ENCODE peak calls at places on chromosome 11, in six cellular contexts. N is mesendoderm; M is NCI-H146; X is stimulated activated CD8-positive, alpha-beta memory T cell treated with anti-CD3 and anti-CD28 coated beads, Interleukin-15, amount 100 ng/mL, for 1 hour; J is heart left ventricle; U is nephron progenitor cell. Q is an unnamed sample.

GRCh38 chr11:87417951-87418350 is 380.2 kb downstream of the TMEM135 start:
- DNase-seq in N (no peak), M (no peak), X (no peak), J (no peak), U (no peak), Q (no peak)

GRCh38 chr11:61054927-61055562 is 47.2 kb upstream of the CD5 start:
- DNase-seq in N (no peak), M (no peak), X (no peak), J (no peak), U (no peak), Q (no peak)

GRCh38 chr11:119590651-119591308 is 138.2 kb downstream of the NECTIN1 start:
- DNase-seq in N (peak), M (no peak), X (no peak), J (no peak), U (no peak), Q (no peak)

GRCh38 chr11:95922536-95923440 is 1.1 kb downstream of the MTMR2 start:
- DNase-seq in N (no peak), M (no peak), X (no peak), J (no peak), U (no peak), Q (no peak)

GRCh38 chr11:113690619-113691569 is 15.2 kb downstream of the TMPRSS5 start:
- DNase-seq in N (peak), M (no peak), X (no peak), J (no peak), U (peak), Q (no peak)

GRCh38 chr11:57097149-57097548 is 84.6 kb upstream of the LRRC55 start:
- DNase-seq in N (no peak), M (no peak), X (no peak), J (no peak), U (no peak), Q (no peak)

GRCh38 chr11:75339685-75340409 is 11.6 kb downstream of the ARRB1 start:
- DNase-seq in N (peak), M (no peak), X (no peak), J (peak), U (no peak), Q (peak)

GRCh38 chr11:8011981-8012444 is 24.9 kb downstream of the EIF3F start:
- DNase-seq in N (no peak), M (no peak), X (no peak), J (no peak), U (no peak), Q (no peak)

GRCh38 chr11:64571410-64572091 is 19.5 kb upstream of the SLC22A12 start:
- DNase-seq in N (peak), M (no peak), X (no peak), J (no peak), U (no peak), Q (no peak)

GRCh38 chr11:87359401-87359800 is 321.7 kb downstream of the TMEM135 start:
- DNase-seq in N (no peak), M (peak), X (no peak), J (no peak), U (no peak), Q (peak)

GRCh38 chr11:105100206-105100605 is 39.4 kb downstream of the CARD18 start:
- DNase-seq in N (peak), M (no peak), X (no peak), J (no peak), U (no peak), Q (no peak)

GRCh38 chr11:12800032-12800671 is 125.9 kb downstream of the TEAD1 start:
- DNase-seq in N (peak), M (peak), X (no peak), J (no peak), U (no peak), Q (peak)

GRCh38 chr11:9814108-9814507 is 150.2 kb downstream of the SWAP70 start:
- DNase-seq in N (no peak), M (no peak), X (no peak), J (no peak), U (no peak), Q (no peak)

GRCh38 chr11:63609971-63610580 is 4.2 kb downstream of the PLAAT3 start:
- DNase-seq in N (no peak), M (no peak), X (no peak), J (no peak), U (no peak), Q (no peak)

GRCh38 chr11:13288375-13289029 is 10.9 kb downstream of the BMAL1 start:
- DNase-seq in N (no peak), M (no peak), X (no peak), J (no peak), U (no peak), Q (peak)

GRCh38 chr11:114066046-114066648 is 6.6 kb downstream of the ZBTB16 start:
- DNase-seq in N (no peak), M (no peak), X (no peak), J (no peak), U (no peak), Q (no peak)

GRCh38 chr11:60720460-60720859 is 4.1 kb upstream of the MS4A18 start:
- DNase-seq in N (no peak), M (no peak), X (no peak), J (no peak), U (no peak), Q (no peak)

GRCh38 chr11:69086152-69086551 is 37.4 kb downstream of the TPCN2 start:
- DNase-seq in N (peak), M (no peak), X (no peak), J (no peak), U (no peak), Q (no peak)

GRCh38 chr11:46345881-46346484 is 1.3 kb upstream of the DGKZ start:
- DNase-seq in N (no peak), M (no peak), X (no peak), J (no peak), U (no peak), Q (no peak)

GRCh38 chr11:89604281-89604680 is 105.8 kb upstream of the TRIM77 start:
- DNase-seq in N (no peak), M (no peak), X (no peak), J (no peak), U (no peak), Q (no peak)

GRCh38 chr11:61785837-61786402 is 6.5 kb downstream of the TMEM258 start:
- DNase-seq in N (no peak), M (no peak), X (no peak), J (no peak), U (peak), Q (no peak)

GRCh38 chr11:84720706-84721402 is 906.3 kb downstream of the DLG2 start:
- DNase-seq in N (peak), M (peak), X (no peak), J (peak), U (peak), Q (no peak)

GRCh38 chr11:17892409-17892808 is 120.4 kb downstream of the SERGEF start:
- DNase-seq in N (no peak), M (no peak), X (no peak), J (no peak), U (no peak), Q (no peak)

GRCh38 chr11:60887531-60887930 is 18.9 kb downstream of the PRPF19 start:
- DNase-seq in N (peak), M (peak), X (peak), J (no peak), U (peak), Q (peak)

GRCh38 chr11:78715639-78716311 is 141.1 kb upstream of the NARS2 start:
- DNase-seq in N (peak), M (peak), X (no peak), J (no peak), U (peak), Q (peak)

GRCh38 chr11:75245356-75246005 is 4.9 kb downstream of the TPBGL start:
- DNase-seq in N (peak), M (no peak), X (no peak), J (peak), U (no peak), Q (no peak)

Q was measured in NCI-H1417.